ENCODE peak calls at places on chromosome 4, in five cellular contexts. One of them, this sample, is unnamed.
A peak's percentile ranks its signal among the peaks of the same experiment; 100 is the strongest.

GRCh38 chr4:76803522-76803921 is 94.4 kb downstream of the SOWAHB start:
- DNase-seq in neuronal stem cell: no peak
- DNase-seq in IMR-90: peak; percentile 92
- DNase-seq in H9: no peak
- DNase-seq in mesenchymal stem cell: peak; percentile 99
- DNase-seq in this sample: peak; percentile 97

GRCh38 chr4:168059251-168059650 is 33.1 kb upstream of the ANXA10 start:
- DNase-seq in mesenchymal stem cell: no peak
- DNase-seq in IMR-90: peak; percentile 72
- DNase-seq in neuronal stem cell: no peak
- DNase-seq in H9: no peak
- DNase-seq in this sample: no peak

GRCh38 chr4:7366180-7366957 is 68.4 kb downstream of the PSAPL1 start:
- DNase-seq in neuronal stem cell: no peak
- DNase-seq in mesenchymal stem cell: no peak
- DNase-seq in IMR-90: no peak
- DNase-seq in H9: no peak
- DNase-seq in this sample: peak; percentile 16

GRCh38 chr4:6270691-6271121 is 1.1 kb downstream of the WFS1 start:
- DNase-seq in neuronal stem cell: no peak
- DNase-seq in IMR-90: peak; percentile 7
- DNase-seq in mesenchymal stem cell: peak; percentile 23
- DNase-seq in H9: no peak
- DNase-seq in this sample: no peak

GRCh38 chr4:184380707-184381106 is 93.6 kb downstream of the IRF2 start:
- DNase-seq in mesenchymal stem cell: no peak
- DNase-seq in IMR-90: no peak
- DNase-seq in neuronal stem cell: no peak
- DNase-seq in H9: no peak
- DNase-seq in this sample: no peak

GRCh38 chr4:33467291-33467690 is 2747.1 kb downstream of the PCDH7 start:
- DNase-seq in H9: peak; percentile 53
- DNase-seq in IMR-90: no peak
- DNase-seq in neuronal stem cell: no peak
- DNase-seq in mesenchymal stem cell: no peak
- DNase-seq in this sample: peak; percentile 71

GRCh38 chr4:77510367-77510766 is 95.3 kb upstream of the CXCL13 start:
- DNase-seq in neuronal stem cell: no peak
- DNase-seq in mesenchymal stem cell: no peak
- DNase-seq in IMR-90: no peak
- DNase-seq in H9: no peak
- DNase-seq in this sample: peak; percentile 1

GRCh38 chr4:86898562-86898961 is 6.3 kb upstream of the C4orf36 start:
- DNase-seq in IMR-90: peak; percentile 17
- DNase-seq in H9: peak; percentile 42
- DNase-seq in neuronal stem cell: no peak
- DNase-seq in mesenchymal stem cell: no peak
- DNase-seq in this sample: peak; percentile 47

GRCh38 chr4:14218641-14219040 is 591.1 kb upstream of the BOD1L1 start:
- DNase-seq in neuronal stem cell: no peak
- DNase-seq in mesenchymal stem cell: no peak
- DNase-seq in H9: no peak
- DNase-seq in IMR-90: no peak
- DNase-seq in this sample: no peak

GRCh38 chr4:41359069-41359769 is 102.5 kb downstream of the UCHL1 start:
- DNase-seq in IMR-90: no peak
- DNase-seq in neuronal stem cell: no peak
- DNase-seq in mesenchymal stem cell: no peak
- DNase-seq in H9: peak; percentile 80
- DNase-seq in this sample: peak; percentile 86

DNA sequence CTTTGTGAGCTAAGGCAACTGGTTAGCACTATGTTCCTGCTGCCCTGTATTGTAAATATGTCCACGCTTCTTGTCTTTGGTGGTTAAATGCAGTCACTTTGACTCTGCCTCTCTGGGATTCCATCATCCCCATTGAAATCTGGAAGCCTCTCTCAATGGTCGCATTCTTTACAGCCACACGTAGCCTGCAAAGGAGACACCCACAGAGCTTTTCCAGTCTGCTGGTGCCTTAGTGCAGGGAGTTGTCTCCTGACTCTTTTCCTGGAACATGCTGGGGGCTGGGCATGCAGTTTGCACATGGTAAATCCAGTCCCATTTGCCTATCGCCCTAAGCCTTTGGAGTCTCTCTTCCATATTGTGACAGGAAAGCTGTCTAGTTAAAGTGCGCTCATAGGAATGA is 33.9 kb downstream of the COQ2 start:
- DNase-seq in H9: no peak
- DNase-seq in IMR-90: no peak
- DNase-seq in neuronal stem cell: no peak
- DNase-seq in mesenchymal stem cell: peak; percentile 48
- DNase-seq in this sample: peak; percentile 61
- H3K23ac ChIP-seq in H9: no peak overlapping the region
- H3K23ac ChIP-seq in IMR-90: no peak overlapping the region
- H3K23ac ChIP-seq in neuronal stem cell: no peak overlapping the region
- H3K23ac ChIP-seq in mesenchymal stem cell: no peak overlapping the region
- H3K23ac ChIP-seq in this sample: no peak overlapping the region

GRCh38 chr4:81715335-81715734 is 243.6 kb upstream of the RASGEF1B start:
- DNase-seq in neuronal stem cell: peak; percentile 33
- DNase-seq in mesenchymal stem cell: no peak
- DNase-seq in IMR-90: no peak
- DNase-seq in H9: peak; percentile 38
- DNase-seq in this sample: peak; percentile 69
- H2BK5ac ChIP-seq in neuronal stem cell: no peak overlapping the region
- H2BK5ac ChIP-seq in mesenchymal stem cell: no peak overlapping the region
- H2BK5ac ChIP-seq in IMR-90: no peak overlapping the region
- H2BK5ac ChIP-seq in H9: no peak overlapping the region
- H2BK5ac ChIP-seq in this sample: no peak overlapping the region

GRCh38 chr4:123340381-123340701 is 56.3 kb upstream of the SPRY1 start:
- DNase-seq in neuronal stem cell: no peak
- DNase-seq in mesenchymal stem cell: peak; percentile 85
- DNase-seq in IMR-90: peak; percentile 95
- DNase-seq in H9: no peak
- DNase-seq in this sample: no peak

GRCh38 chr4:123342498-123342897 is 54.1 kb upstream of the SPRY1 start:
- DNase-seq in IMR-90: no peak
- DNase-seq in H9: no peak
- DNase-seq in neuronal stem cell: no peak
- DNase-seq in mesenchymal stem cell: no peak
- DNase-seq in this sample: no peak

GRCh38 chr4:123343400-123344060 is 53.1 kb upstream of the SPRY1 start:
- DNase-seq in H9: no peak
- DNase-seq in neuronal stem cell: no peak
- DNase-seq in mesenchymal stem cell: no peak
- DNase-seq in IMR-90: no peak
- DNase-seq in this sample: no peak

GRCh38 chr4:123338715-123339114 is 57.9 kb upstream of the SPRY1 start:
- DNase-seq in IMR-90: no peak
- DNase-seq in mesenchymal stem cell: no peak
- DNase-seq in neuronal stem cell: no peak
- DNase-seq in H9: no peak
- DNase-seq in this sample: no peak

DNA sequence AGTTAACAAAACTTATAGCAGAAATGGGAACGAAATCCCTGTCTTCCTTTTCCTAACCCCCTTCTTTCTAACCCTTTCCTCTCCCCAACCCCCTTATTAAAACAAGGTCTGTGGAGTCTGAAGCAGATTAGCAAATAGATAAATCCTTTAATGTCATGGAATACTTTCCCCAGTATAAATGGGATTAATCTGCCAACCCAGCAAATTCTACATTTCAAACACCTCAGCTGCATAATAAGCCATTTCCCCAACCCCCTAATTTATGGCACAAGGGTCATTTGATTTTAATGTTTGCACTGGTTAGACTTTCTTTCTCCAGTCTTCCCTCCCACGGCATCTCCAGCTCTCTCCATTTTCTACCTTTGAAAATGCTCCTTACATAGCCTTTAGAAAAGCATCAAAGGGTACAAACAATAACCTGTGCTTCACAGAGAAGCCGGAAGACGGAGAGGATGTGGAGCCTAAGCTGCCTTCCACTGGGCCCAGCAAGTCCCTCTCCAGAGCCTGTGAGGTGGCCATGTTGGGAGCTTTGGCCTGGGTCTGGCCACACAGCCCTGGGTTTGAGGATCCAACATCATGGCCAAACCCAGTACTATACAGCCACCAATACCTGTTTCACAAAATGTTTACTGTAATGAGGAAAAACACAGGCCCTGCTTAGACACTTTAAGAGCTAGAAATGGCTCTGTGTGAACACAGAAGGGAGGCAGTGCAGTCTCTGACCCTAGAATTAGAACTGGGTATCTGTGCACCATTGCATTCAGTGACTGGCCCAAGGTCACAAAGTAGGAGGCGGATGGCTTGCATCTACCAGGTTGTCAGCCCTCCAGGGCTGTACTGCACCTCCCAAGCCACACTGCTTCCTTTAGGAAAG is 56.9 kb upstream of the SPRY1 start:
- DNase-seq in IMR-90: no peak
- DNase-seq in H9: no peak
- DNase-seq in neuronal stem cell: no peak
- DNase-seq in mesenchymal stem cell: no peak
- DNase-seq in this sample: no peak
- H3K23ac ChIP-seq in IMR-90: peak overlapping the region; percentile 46
- H3K23ac ChIP-seq in H9: no peak overlapping the region
- H3K23ac ChIP-seq in neuronal stem cell: no peak overlapping the region
- H3K23ac ChIP-seq in mesenchymal stem cell: no peak overlapping the region
- H3K23ac ChIP-seq in this sample: no peak overlapping the region

GRCh38 chr4:57061395-57061794 is 48.8 kb downstream of the IGFBP7 start:
- DNase-seq in neuronal stem cell: no peak
- DNase-seq in IMR-90: peak; percentile 70
- DNase-seq in mesenchymal stem cell: peak; percentile 61
- DNase-seq in H9: no peak
- DNase-seq in this sample: no peak
- H2BK5ac ChIP-seq in neuronal stem cell: no peak overlapping the region
- H2BK5ac ChIP-seq in IMR-90: peak overlapping the region; percentile 64
- H2BK5ac ChIP-seq in mesenchymal stem cell: no peak overlapping the region
- H2BK5ac ChIP-seq in H9: no peak overlapping the region
- H2BK5ac ChIP-seq in this sample: no peak overlapping the region

DNA sequence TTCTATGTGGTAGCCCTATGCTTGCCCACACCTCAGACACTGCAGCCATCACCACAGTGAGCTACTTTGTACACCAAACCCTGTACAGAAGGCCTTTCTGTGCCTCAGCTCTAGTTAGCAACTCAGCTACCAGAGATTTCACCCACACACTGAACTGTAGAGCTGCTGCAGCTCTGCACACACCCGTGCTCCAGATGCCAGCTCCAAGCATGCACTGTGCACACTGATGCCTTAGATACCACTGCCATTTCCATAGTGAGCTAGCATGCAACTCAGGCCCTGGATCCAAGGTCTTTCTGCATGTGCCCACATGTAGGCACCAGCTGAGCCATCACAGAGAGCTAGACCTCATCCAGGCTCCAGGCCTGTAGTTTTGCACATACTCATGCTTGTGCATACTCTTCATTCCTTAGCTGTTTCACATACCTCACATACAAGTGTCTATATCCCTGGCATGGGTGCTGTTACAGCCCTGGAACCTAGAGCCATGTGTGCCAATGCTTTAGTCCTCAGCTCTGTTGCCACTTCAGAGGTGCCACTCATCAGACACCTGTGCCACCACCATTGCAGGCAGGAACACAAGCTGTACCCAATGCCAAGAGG is 423.5 kb upstream of the NDST3 start:
- DNase-seq in neuronal stem cell: no peak
- DNase-seq in H9: no peak
- DNase-seq in IMR-90: no peak
- DNase-seq in mesenchymal stem cell: no peak
- DNase-seq in this sample: peak; percentile 58
- H3K23ac ChIP-seq in neuronal stem cell: no peak overlapping the region
- H3K23ac ChIP-seq in H9: no peak overlapping the region
- H3K23ac ChIP-seq in IMR-90: no peak overlapping the region
- H3K23ac ChIP-seq in mesenchymal stem cell: no peak overlapping the region
- H3K23ac ChIP-seq in this sample: no peak overlapping the region

DNA sequence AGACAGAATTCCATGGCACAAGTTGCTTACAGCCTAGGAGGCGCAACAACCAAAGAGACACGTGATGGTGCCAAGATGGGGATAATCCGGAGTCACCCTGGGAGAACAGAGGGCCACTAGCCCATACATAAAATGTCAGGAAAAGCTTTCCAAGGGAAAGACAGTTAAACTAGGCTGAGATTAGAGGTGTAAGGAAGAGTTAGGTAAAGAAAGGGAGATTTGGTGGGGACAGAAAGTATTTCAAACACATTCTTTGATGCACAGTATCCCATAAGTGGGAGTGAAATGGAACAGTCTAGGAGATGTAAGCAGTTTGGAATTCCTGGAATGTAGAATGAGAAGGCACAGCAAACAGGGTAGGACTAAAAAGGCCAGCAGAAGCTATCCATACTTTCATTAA is 860.9 kb upstream of the LCORL start:
- DNase-seq in IMR-90: peak; percentile 72
- DNase-seq in neuronal stem cell: peak; percentile 2
- DNase-seq in mesenchymal stem cell: peak; percentile 58
- DNase-seq in H9: no peak
- DNase-seq in this sample: peak; percentile 79
- H2BK5ac ChIP-seq in IMR-90: peak overlapping the region; percentile 42
- H2BK5ac ChIP-seq in neuronal stem cell: no peak overlapping the region
- H2BK5ac ChIP-seq in mesenchymal stem cell: peak overlapping the region; percentile 99
- H2BK5ac ChIP-seq in H9: no peak overlapping the region
- H2BK5ac ChIP-seq in this sample: no peak overlapping the region

DNA sequence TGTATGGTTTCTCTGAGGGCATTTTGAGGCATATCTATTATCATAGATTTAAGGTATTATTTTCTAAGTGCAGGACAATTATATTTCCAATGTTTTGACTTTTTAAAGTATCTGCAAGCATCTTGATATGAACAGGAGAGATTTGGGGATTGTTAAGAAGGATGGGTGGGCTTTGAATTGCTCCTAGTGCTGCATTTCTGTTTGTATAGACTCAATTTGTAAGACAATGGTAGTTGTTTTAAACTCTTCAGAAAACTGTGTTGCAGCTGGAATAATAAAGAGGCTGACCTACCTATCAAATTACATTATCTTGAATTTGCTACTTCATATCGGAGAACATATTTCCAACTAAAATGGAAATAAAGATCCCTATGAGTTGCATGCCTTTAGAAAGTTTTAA is 570.3 kb downstream of the ADGRL3 start:
- DNase-seq in mesenchymal stem cell: no peak
- DNase-seq in IMR-90: no peak
- DNase-seq in H9: no peak
- DNase-seq in neuronal stem cell: no peak
- DNase-seq in this sample: no peak
- H3K23ac ChIP-seq in mesenchymal stem cell: no peak overlapping the region
- H3K23ac ChIP-seq in IMR-90: no peak overlapping the region
- H3K23ac ChIP-seq in H9: no peak overlapping the region
- H3K23ac ChIP-seq in neuronal stem cell: no peak overlapping the region
- H3K23ac ChIP-seq in this sample: no peak overlapping the region

GRCh38 chr4:188032170-188032569 is 36.6 kb downstream of the ZFP42 start:
- DNase-seq in H9: peak; percentile 78
- DNase-seq in mesenchymal stem cell: no peak
- DNase-seq in neuronal stem cell: peak; percentile 58
- DNase-seq in IMR-90: no peak
- DNase-seq in this sample: peak; percentile 54
- H2BK5ac ChIP-seq in H9: no peak overlapping the region
- H2BK5ac ChIP-seq in mesenchymal stem cell: no peak overlapping the region
- H2BK5ac ChIP-seq in neuronal stem cell: no peak overlapping the region
- H2BK5ac ChIP-seq in IMR-90: no peak overlapping the region
- H2BK5ac ChIP-seq in this sample: no peak overlapping the region

GRCh38 chr4:115437739-115438138 is 324.3 kb upstream of the NDST4 start:
- DNase-seq in neuronal stem cell: no peak
- DNase-seq in mesenchymal stem cell: no peak
- DNase-seq in H9: no peak
- DNase-seq in IMR-90: no peak
- DNase-seq in this sample: no peak

GRCh38 chr4:115433501-115433900 is 320.1 kb upstream of the NDST4 start:
- DNase-seq in IMR-90: no peak
- DNase-seq in mesenchymal stem cell: no peak
- DNase-seq in H9: no peak
- DNase-seq in neuronal stem cell: no peak
- DNase-seq in this sample: no peak
- H3K23ac ChIP-seq in IMR-90: no peak overlapping the region
- H3K23ac ChIP-seq in mesenchymal stem cell: no peak overlapping the region
- H3K23ac ChIP-seq in H9: no peak overlapping the region
- H3K23ac ChIP-seq in neuronal stem cell: no peak overlapping the region
- H3K23ac ChIP-seq in this sample: no peak overlapping the region